ENCODE peak calls at places on chromosome 21, in eight cellular contexts. F is stomach, C is choroid plexus epithelial cell, K is gastrocnemius medialis, E is type B pancreatic cell, J is AG09319, P is pancreas, U is mucosa of descending colon. M is an unnamed sample.

GRCh38 chr21:39349211-39350093 is 564 bp upstream of the HMGN1 start:
- DNase-seq in F (peak), C (peak), K (peak), E (peak), J (peak), P (peak), U (peak), M (peak)

GRCh38 chr21:19541612-19542011 is 1138.0 kb upstream of the TMPRSS15 start:
- DNase-seq in F (no peak), C (no peak), K (no peak), E (no peak), J (no peak), P (no peak), U (no peak), M (no peak)

GRCh38 chr21:46662765-46663500 is 27.5 kb downstream of the PRMT2 start:
- DNase-seq in F (no peak), C (no peak), K (no peak), E (no peak), J (no peak), P (no peak), U (no peak), M (no peak)

GRCh38 chr21:33770542-33770941 is 128.2 kb downstream of the ITSN1 start:
- DNase-seq in F (no peak), C (no peak), K (no peak), E (no peak), J (no peak), P (no peak), U (no peak), M (no peak)

GRCh38 chr21:43333301-43334062 is 93.4 kb downstream of the SIK1 start:
- DNase-seq in F (peak), C (peak), K (no peak), E (no peak), J (peak), P (peak), U (peak), M (peak)

GRCh38 chr21:38351961-38352521 is 95.2 kb downstream of the KCNJ15 start:
- DNase-seq in F (no peak), C (peak), K (no peak), E (no peak), J (peak), P (no peak), U (no peak), M (peak)

GRCh38 chr21:35273331-35273730 is 224.2 kb upstream of the RUNX1 start:
- DNase-seq in F (peak), C (no peak), K (no peak), E (no peak), J (no peak), P (no peak), U (peak), M (no peak)

GRCh38 chr21:36769051-36769867 is 70.3 kb downstream of the SIM2 start:
- DNase-seq in F (no peak), C (peak), K (no peak), E (no peak), J (no peak), P (no peak), U (no peak), M (peak)

GRCh38 chr21:33254766-33255165 is 11.4 kb upstream of the IL10RB start:
- DNase-seq in F (no peak), C (no peak), K (no peak), E (no peak), J (no peak), P (no peak), U (no peak), M (no peak)

GRCh38 chr21:33217168-33217567 is 12.6 kb upstream of the IFNAR2 start:
- DNase-seq in F (no peak), C (no peak), K (no peak), E (no peak), J (no peak), P (no peak), U (no peak), M (no peak)

GRCh38 chr21:29433366-29434059 is 134.8 kb downstream of the BACH1 start:
- DNase-seq in F (no peak), C (peak), K (no peak), E (no peak), J (no peak), P (no peak), U (no peak), M (peak)

GRCh38 chr21:38611262-38611661 is 113.0 kb upstream of the ERG start:
- DNase-seq in F (no peak), C (no peak), K (no peak), E (no peak), J (no peak), P (no peak), U (no peak), M (no peak)

GRCh38 chr21:39602076-39602689 is 10.6 kb upstream of the B3GALT5 start:
- DNase-seq in F (no peak), C (no peak), K (no peak), E (no peak), J (no peak), P (no peak), U (no peak), M (no peak)

GRCh38 chr21:36955783-36956182 is 10.7 kb downstream of the HLCS start:
- DNase-seq in F (no peak), C (no peak), K (no peak), E (no peak), J (no peak), P (no peak), U (peak), M (no peak)

GRCh38 chr21:28633803-28634572 is 358.7 kb downstream of the LTN1 start:
- DNase-seq in F (no peak), C (peak), K (no peak), E (no peak), J (no peak), P (no peak), U (no peak), M (peak)

GRCh38 chr21:33302796-33303195 is 22.0 kb upstream of the IFNAR1 start:
- DNase-seq in F (no peak), C (no peak), K (no peak), E (no peak), J (no peak), P (no peak), U (no peak), M (no peak)

DNA sequence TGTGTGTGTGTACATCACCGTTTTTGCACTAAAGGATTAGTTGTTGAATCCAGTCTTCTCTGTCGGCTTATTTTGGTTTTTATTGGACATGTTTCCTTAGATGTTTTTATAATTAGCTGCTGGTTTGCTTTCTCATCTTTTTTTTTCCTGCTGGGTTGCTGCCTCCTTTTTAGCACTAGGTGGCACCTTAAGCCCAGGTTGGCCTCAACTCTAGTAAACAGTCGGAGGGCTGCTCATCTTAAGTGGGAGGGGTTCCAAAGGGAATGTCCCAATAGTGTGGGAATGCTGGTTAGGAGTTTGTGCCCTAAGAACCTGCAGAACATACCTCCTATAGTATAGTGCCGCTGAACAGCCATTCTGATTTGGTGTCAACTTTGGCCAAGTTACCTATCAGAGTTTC is 570.1 kb upstream of the CXADR start:
- DNase-seq in F (no peak), C (peak), K (no peak), E (no peak), J (no peak), P (no peak), U (peak), M (no peak)
- TF ChIP-seq CTCF in F (no peak), C (peak), K (no peak), E (peak), J (peak), P (no peak), U (no peak), M (peak)

GRCh38 chr21:14825405-14826032 is 239.3 kb downstream of the NRIP1 start:
- DNase-seq in F (no peak), C (no peak), K (no peak), E (no peak), J (no peak), P (no peak), U (no peak), M (no peak)
- TF ChIP-seq CTCF in F (no peak), C (no peak), K (no peak), E (no peak), J (no peak), P (no peak), U (no peak), M (no peak)

DNA sequence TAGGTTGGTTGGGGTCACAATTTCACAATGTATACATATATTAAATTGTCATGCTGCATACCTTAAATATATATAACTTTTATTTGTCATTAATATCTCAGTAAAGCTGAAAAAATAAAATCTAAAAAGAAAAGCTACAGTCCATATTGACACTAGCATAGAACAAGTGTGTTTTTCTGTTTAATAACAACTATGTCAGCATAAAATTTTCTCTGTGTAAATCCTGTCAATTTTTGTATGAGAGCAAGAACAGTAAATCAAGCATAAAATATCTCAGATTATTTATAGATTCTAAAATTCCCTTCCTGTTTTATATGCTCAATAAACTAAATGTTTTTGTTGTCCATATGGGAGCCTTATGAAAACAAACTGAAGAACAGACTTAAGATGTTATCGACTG is 739.2 kb downstream of the MRPL39 start:
- DNase-seq in F (no peak), C (no peak), K (no peak), E (no peak), J (no peak), P (no peak), U (no peak), M (no peak)
- TF ChIP-seq CTCF in F (no peak), C (no peak), K (no peak), E (no peak), J (no peak), P (no peak), U (no peak), M (no peak)

GRCh38 chr21:41847066-41847804 is 31.9 kb downstream of the PRDM15 start:
- DNase-seq in F (no peak), C (peak), K (no peak), E (no peak), J (no peak), P (no peak), U (no peak), M (peak)
- TF ChIP-seq CTCF in F (no peak), C (peak), K (no peak), E (peak), J (peak), P (no peak), U (no peak), M (peak)

GRCh38 chr21:26834181-26834945 is 10.8 kb downstream of the ADAMTS1 start:
- DNase-seq in F (no peak), C (peak), K (no peak), E (no peak), J (no peak), P (no peak), U (no peak), M (peak)
- TF ChIP-seq CTCF in F (no peak), C (peak), K (no peak), E (peak), J (peak), P (no peak), U (no peak), M (peak)

GRCh38 chr21:44800971-44801467 is 601 bp downstream of the UBE2G2 start:
- DNase-seq in F (no peak), C (peak), K (no peak), E (no peak), J (no peak), P (no peak), U (no peak), M (peak)
- TF ChIP-seq CTCF in F (no peak), C (peak), K (no peak), E (peak), J (peak), P (no peak), U (no peak), M (peak)

GRCh38 chr21:30839304-30839703 is 9.7 kb upstream of the KRTAP7-1 start:
- DNase-seq in F (no peak), C (peak), K (no peak), E (no peak), J (no peak), P (peak), U (no peak), M (no peak)
- TF ChIP-seq CTCF in F (no peak), C (peak), K (no peak), E (peak), J (no peak), P (peak), U (no peak), M (no peak)

GRCh38 chr21:45469273-45470086 is 64.5 kb downstream of the COL18A1 start:
- DNase-seq in F (no peak), C (peak), K (no peak), E (no peak), J (no peak), P (peak), U (no peak), M (no peak)

GRCh38 chr21:45472445-45473365 is 67.7 kb downstream of the COL18A1 start:
- DNase-seq in F (no peak), C (no peak), K (no peak), E (no peak), J (no peak), P (peak), U (no peak), M (no peak)

GRCh38 chr21:45473496-45474322 is 68.5 kb downstream of the SLC19A1 start:
- DNase-seq in F (no peak), C (peak), K (no peak), E (no peak), J (no peak), P (no peak), U (no peak), M (no peak)

GRCh38 chr21:45470087-45470515 is 65.1 kb downstream of the COL18A1 start:
- DNase-seq in F (no peak), C (peak), K (no peak), E (no peak), J (no peak), P (peak), U (no peak), M (peak)

DNA sequence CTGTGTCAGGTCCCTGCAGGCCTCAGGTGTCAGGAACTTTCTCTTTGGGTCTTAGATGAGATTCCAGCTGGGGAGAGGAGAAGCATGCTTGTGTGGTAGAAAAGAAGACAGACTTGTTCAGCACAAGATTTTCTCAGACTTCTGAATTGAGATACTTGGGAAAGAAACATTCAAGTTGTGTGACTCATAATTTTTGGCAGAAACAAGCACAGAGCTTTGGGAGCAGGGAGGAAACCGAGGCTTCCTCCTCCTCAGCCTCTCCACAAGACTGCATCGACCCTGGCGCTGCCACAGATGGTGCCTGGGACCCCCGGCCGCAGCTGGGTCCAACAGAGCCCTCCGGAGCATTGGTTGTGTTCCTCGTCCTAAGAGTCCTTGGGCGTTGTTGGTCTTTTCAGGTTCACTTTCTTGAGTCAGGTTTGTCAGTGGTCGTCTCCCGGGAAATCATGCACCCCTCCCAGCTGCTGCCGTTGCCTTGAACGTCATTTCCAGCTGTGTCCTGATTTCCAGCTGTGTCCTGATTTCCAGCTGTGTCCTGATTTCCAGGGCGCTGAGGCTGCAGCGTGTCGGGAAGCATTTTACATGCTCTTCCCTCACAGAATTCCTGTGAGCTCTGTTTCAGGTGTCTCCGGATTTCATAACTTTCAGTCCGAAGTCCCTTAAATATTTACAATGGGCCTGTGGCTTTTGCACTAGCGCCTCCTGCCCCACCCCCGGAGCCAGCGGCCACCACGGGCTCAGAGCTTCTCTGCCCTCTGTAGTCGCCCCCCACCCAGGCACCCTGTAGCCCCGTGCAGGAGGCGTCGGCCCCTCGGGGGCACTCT is 66.5 kb downstream of the COL18A1 start:
- DNase-seq in F (no peak), C (peak), K (peak), E (no peak), J (peak), P (peak), U (peak), M (peak)
- TF ChIP-seq CTCF in F (no peak), C (no peak), K (no peak), E (no peak), J (no peak), P (no peak), U (no peak), M (no peak)

GRCh38 chr21:31476551-31477120 is 132.6 kb upstream of the TIAM1 start:
- DNase-seq in F (no peak), C (peak), K (no peak), E (no peak), J (no peak), P (no peak), U (no peak), M (no peak)
- TF ChIP-seq CTCF in F (no peak), C (peak), K (no peak), E (peak), J (no peak), P (no peak), U (no peak), M (no peak)

M was measured in AG10803.